ENCODE peak calls at places on chromosomes 11 and 22, in five cellular contexts. One of them, this sample, is unnamed.

GRCh38 chr11:117438371-117439000 is 110.8 kb downstream of the CEP164 start:
- DNase-seq in upper lobe of left lung: no peak
- DNase-seq in spleen: peak
- DNase-seq in HepG2: no peak
- DNase-seq in HCT116: no peak
- DNase-seq in this sample: no peak

GRCh38 chr22:49099496-49100124 is 728.1 kb downstream of the BRD1 start:
- DNase-seq in upper lobe of left lung: no peak
- DNase-seq in spleen: peak
- DNase-seq in HepG2: no peak
- DNase-seq in HCT116: peak
- DNase-seq in this sample: no peak

GRCh38 chr11:46686886-46687810 is 13.3 kb downstream of the ARHGAP1 start:
- DNase-seq in upper lobe of left lung: no peak
- DNase-seq in spleen: no peak
- DNase-seq in HepG2: no peak
- DNase-seq in HCT116: no peak
- DNase-seq in this sample: no peak

GRCh38 chr11:76773921-76774361 is 9.2 kb upstream of the TSKU start:
- DNase-seq in upper lobe of left lung: no peak
- DNase-seq in spleen: peak
- DNase-seq in HepG2: no peak
- DNase-seq in HCT116: no peak
- DNase-seq in this sample: peak

GRCh38 chr11:58775066-58775708 is 43.4 kb upstream of the GLYAT start:
- DNase-seq in upper lobe of left lung: no peak
- DNase-seq in spleen: no peak
- DNase-seq in HepG2: no peak
- DNase-seq in HCT116: no peak
- DNase-seq in this sample: no peak

GRCh38 chr11:78277314-78277994 is 88.7 kb downstream of the USP35 start:
- DNase-seq in upper lobe of left lung: no peak
- DNase-seq in spleen: no peak
- DNase-seq in HepG2: peak
- DNase-seq in HCT116: no peak
- DNase-seq in this sample: peak

GRCh38 chr11:103898065-103898464 is 138.4 kb upstream of the DDI1 start:
- DNase-seq in upper lobe of left lung: no peak
- DNase-seq in spleen: no peak
- DNase-seq in HepG2: no peak
- DNase-seq in HCT116: no peak
- DNase-seq in this sample: no peak

GRCh38 chr22:37515902-37516301 is 3.3 kb downstream of the CARD10 start:
- DNase-seq in upper lobe of left lung: no peak
- DNase-seq in spleen: no peak
- DNase-seq in HepG2: no peak
- DNase-seq in HCT116: no peak
- DNase-seq in this sample: peak

GRCh38 chr11:133966924-133967598 is 10.3 kb upstream of the IGSF9B start:
- DNase-seq in upper lobe of left lung: peak
- DNase-seq in spleen: peak
- DNase-seq in HepG2: no peak
- DNase-seq in HCT116: no peak
- DNase-seq in this sample: no peak

GRCh38 chr22:49827853-49828598 is at the start of gene BRD1:
- DNase-seq in upper lobe of left lung: peak
- DNase-seq in spleen: peak
- DNase-seq in HepG2: no peak
- DNase-seq in HCT116: no peak
- DNase-seq in this sample: peak

GRCh38 chr11:15565846-15566245 is 451.1 kb downstream of the INSC start:
- DNase-seq in upper lobe of left lung: no peak
- DNase-seq in spleen: no peak
- DNase-seq in HepG2: no peak
- DNase-seq in HCT116: no peak
- DNase-seq in this sample: no peak

GRCh38 chr11:111301004-111301839 is 2.9 kb downstream of the POU2AF3 start:
- DNase-seq in upper lobe of left lung: no peak
- DNase-seq in spleen: no peak
- DNase-seq in HepG2: no peak
- DNase-seq in HCT116: no peak
- DNase-seq in this sample: peak

GRCh38 chr11:68581439-68581838 is 102.9 kb upstream of the GAL start:
- DNase-seq in upper lobe of left lung: no peak
- DNase-seq in spleen: no peak
- DNase-seq in HepG2: no peak
- DNase-seq in HCT116: no peak
- DNase-seq in this sample: no peak

GRCh38 chr11:3957437-3957836 is 102.0 kb downstream of the STIM1 start:
- DNase-seq in upper lobe of left lung: no peak
- DNase-seq in spleen: no peak
- DNase-seq in HepG2: no peak
- DNase-seq in HCT116: no peak
- DNase-seq in this sample: no peak

GRCh38 chr22:48699531-48699930 is 1128.1 kb downstream of the BRD1 start:
- DNase-seq in upper lobe of left lung: no peak
- DNase-seq in spleen: no peak
- DNase-seq in HepG2: no peak
- DNase-seq in HCT116: no peak
- DNase-seq in this sample: no peak

GRCh38 chr11:2383823-2384722 is 7.0 kb downstream of the CD81 start:
- DNase-seq in upper lobe of left lung: peak
- DNase-seq in spleen: peak
- DNase-seq in HepG2: no peak
- DNase-seq in HCT116: no peak
- DNase-seq in this sample: peak

GRCh38 chr11:65489706-65490310 is 9.0 kb upstream of the MALAT1 start:
- DNase-seq in upper lobe of left lung: no peak
- DNase-seq in spleen: no peak
- DNase-seq in HepG2: peak
- DNase-seq in HCT116: no peak
- DNase-seq in this sample: no peak

GRCh38 chr11:19714093-19714386 is 1.4 kb downstream of the NAV2 start:
- DNase-seq in upper lobe of left lung: peak
- DNase-seq in spleen: no peak
- DNase-seq in HepG2: no peak
- DNase-seq in HCT116: no peak
- DNase-seq in this sample: no peak

GRCh38 chr11:60872952-60873524 is 5.7 kb downstream of the ZP1 start:
- DNase-seq in upper lobe of left lung: no peak
- DNase-seq in spleen: peak
- DNase-seq in HepG2: peak
- DNase-seq in HCT116: no peak
- DNase-seq in this sample: no peak

GRCh38 chr11:10539339-10539738 is 1.6 kb downstream of the RNF141 start:
- DNase-seq in upper lobe of left lung: no peak
- DNase-seq in spleen: no peak
- DNase-seq in HepG2: peak
- DNase-seq in HCT116: no peak
- DNase-seq in this sample: no peak

GRCh38 chr22:42544686-42545085 is 9.1 kb upstream of the SERHL2 start:
- DNase-seq in upper lobe of left lung: no peak
- DNase-seq in spleen: no peak
- DNase-seq in HepG2: peak
- DNase-seq in HCT116: no peak
- DNase-seq in this sample: no peak

GRCh38 chr11:95917188-95918036 is 6.5 kb downstream of the MTMR2 start:
- DNase-seq in upper lobe of left lung: no peak
- DNase-seq in spleen: no peak
- DNase-seq in HepG2: no peak
- DNase-seq in HCT116: no peak
- DNase-seq in this sample: no peak

GRCh38 chr11:130449996-130450419 is 1.6 kb downstream of the ADAMTS15 start:
- DNase-seq in upper lobe of left lung: peak
- DNase-seq in spleen: no peak
- DNase-seq in HepG2: no peak
- DNase-seq in HCT116: no peak
- DNase-seq in this sample: no peak

GRCh38 chr11:45285931-45286632 is at the start of gene SYT13:
- DNase-seq in upper lobe of left lung: peak
- DNase-seq in spleen: no peak
- DNase-seq in HepG2: no peak
- DNase-seq in HCT116: no peak
- DNase-seq in this sample: no peak

GRCh38 chr22:42990131-42990838 is 24.7 kb downstream of the PACSIN2 start:
- DNase-seq in upper lobe of left lung: no peak
- DNase-seq in spleen: no peak
- DNase-seq in HepG2: peak
- DNase-seq in HCT116: no peak
- DNase-seq in this sample: no peak

GRCh38 chr11:93740031-93740801 is 1.1 kb downstream of the TAF1D start:
- DNase-seq in upper lobe of left lung: no peak
- DNase-seq in spleen: peak
- DNase-seq in HepG2: peak
- DNase-seq in HCT116: no peak
- DNase-seq in this sample: no peak

GRCh38 chr11:27058456-27058855 is 17.8 kb downstream of the BBOX1 start:
- DNase-seq in upper lobe of left lung: no peak
- DNase-seq in spleen: no peak
- DNase-seq in HepG2: no peak
- DNase-seq in HCT116: no peak
- DNase-seq in this sample: no peak

GRCh38 chr11:111735262-111736116 is 30.7 kb downstream of the PPP2R1B start:
- DNase-seq in upper lobe of left lung: peak
- DNase-seq in spleen: peak
- DNase-seq in HepG2: no peak
- DNase-seq in HCT116: no peak
- DNase-seq in this sample: peak

GRCh38 chr22:43796567-43796966 is 15.5 kb downstream of the EFCAB6 start:
- DNase-seq in upper lobe of left lung: no peak
- DNase-seq in spleen: no peak
- DNase-seq in HepG2: no peak
- DNase-seq in HCT116: peak
- DNase-seq in this sample: no peak

GRCh38 chr11:2558861-2559526 is 114.2 kb downstream of the KCNQ1 start:
- DNase-seq in upper lobe of left lung: no peak
- DNase-seq in spleen: peak
- DNase-seq in HepG2: no peak
- DNase-seq in HCT116: no peak
- DNase-seq in this sample: peak

GRCh38 chr11:47607380-47607779 is 13.2 kb upstream of the C1QTNF4 start:
- DNase-seq in upper lobe of left lung: no peak
- DNase-seq in spleen: no peak
- DNase-seq in HepG2: no peak
- DNase-seq in HCT116: no peak
- DNase-seq in this sample: no peak

GRCh38 chr11:6742260-6742659 is 29.5 kb downstream of the OR2AG2 start:
- DNase-seq in upper lobe of left lung: no peak
- DNase-seq in spleen: no peak
- DNase-seq in HepG2: no peak
- DNase-seq in HCT116: no peak
- DNase-seq in this sample: no peak

GRCh38 chr22:42678894-42679293 is 29.7 kb upstream of the CYB5R3 start:
- DNase-seq in upper lobe of left lung: no peak
- DNase-seq in spleen: no peak
- DNase-seq in HepG2: no peak
- DNase-seq in HCT116: no peak
- DNase-seq in this sample: no peak

GRCh38 chr11:1299621-1300020 is 9.8 kb downstream of the TOLLIP start:
- DNase-seq in upper lobe of left lung: peak
- DNase-seq in spleen: peak
- DNase-seq in HepG2: no peak
- DNase-seq in HCT116: no peak
- DNase-seq in this sample: peak

GRCh38 chr22:36465232-36466021 is 16.0 kb downstream of the TXN2 start:
- DNase-seq in upper lobe of left lung: peak
- DNase-seq in spleen: peak
- DNase-seq in HepG2: peak
- DNase-seq in HCT116: peak
- DNase-seq in this sample: peak

GRCh38 chr22:49710746-49711145 is 116.9 kb downstream of the BRD1 start:
- DNase-seq in upper lobe of left lung: no peak
- DNase-seq in spleen: peak
- DNase-seq in HepG2: no peak
- DNase-seq in HCT116: no peak
- DNase-seq in this sample: no peak

GRCh38 chr11:18100926-18101656 is 4.8 kb downstream of the SAAL1 start:
- DNase-seq in upper lobe of left lung: no peak
- DNase-seq in spleen: no peak
- DNase-seq in HepG2: no peak
- DNase-seq in HCT116: no peak
- DNase-seq in this sample: no peak
- TF ChIP-seq POLR2A in upper lobe of left lung: no peak
- TF ChIP-seq POLR2A in spleen: no peak
- TF ChIP-seq POLR2A in HepG2: no peak
- TF ChIP-seq POLR2A in HCT116: no peak
- TF ChIP-seq POLR2A in this sample: no peak

GRCh38 chr22:20305894-20306645 is 13.8 kb downstream of the DGCR6L start:
- DNase-seq in upper lobe of left lung: peak
- DNase-seq in spleen: peak
- DNase-seq in HepG2: no peak
- DNase-seq in HCT116: no peak
- DNase-seq in this sample: peak
- H3K27ac ChIP-seq in upper lobe of left lung: no peak
- H3K27ac ChIP-seq in spleen: no peak
- H3K27ac ChIP-seq in HepG2: no peak
- H3K27ac ChIP-seq in HCT116: no peak
- H3K27ac ChIP-seq in this sample: no peak

GRCh38 chr22:46754110-46754799 is 8.2 kb upstream of the TBC1D22A start:
- DNase-seq in upper lobe of left lung: peak
- DNase-seq in spleen: peak
- DNase-seq in HepG2: peak
- DNase-seq in HCT116: peak
- DNase-seq in this sample: peak
- TF ChIP-seq POLR2A in upper lobe of left lung: no peak
- TF ChIP-seq POLR2A in spleen: no peak
- TF ChIP-seq POLR2A in HepG2: peak
- TF ChIP-seq POLR2A in HCT116: no peak
- TF ChIP-seq POLR2A in this sample: peak

GRCh38 chr11:119091966-119092879 is 7.5 kb downstream of the HMBS start:
- DNase-seq in upper lobe of left lung: no peak
- DNase-seq in spleen: no peak
- DNase-seq in HepG2: no peak
- DNase-seq in HCT116: no peak
- DNase-seq in this sample: no peak
- H3K27ac ChIP-seq in upper lobe of left lung: no peak
- H3K27ac ChIP-seq in spleen: no peak
- H3K27ac ChIP-seq in HepG2: peak
- H3K27ac ChIP-seq in HCT116: peak
- H3K27ac ChIP-seq in this sample: no peak

DNA sequence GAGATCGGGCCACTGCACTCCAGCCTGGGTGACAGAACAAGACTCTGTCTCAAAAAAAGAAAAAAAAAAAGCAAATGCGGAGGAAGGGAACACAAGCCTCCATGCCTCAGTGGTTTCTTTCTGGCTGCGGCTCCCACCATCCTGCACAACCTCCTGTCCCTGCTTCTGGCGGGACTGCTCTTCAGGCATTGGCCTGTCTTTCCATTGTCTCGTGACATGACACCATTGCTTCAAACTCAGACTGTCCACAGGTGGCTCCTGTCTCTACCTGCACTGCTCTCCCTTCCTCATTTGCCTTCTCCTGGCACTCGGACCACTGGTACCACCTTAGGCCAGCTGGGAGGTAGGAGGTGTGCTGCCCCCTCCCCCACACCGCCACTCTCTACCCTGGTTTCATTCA is 10.6 kb upstream of the PPM1F start:
- DNase-seq in upper lobe of left lung: no peak
- DNase-seq in spleen: no peak
- DNase-seq in HepG2: no peak
- DNase-seq in HCT116: no peak
- DNase-seq in this sample: no peak
- TF ChIP-seq POLR2A in upper lobe of left lung: no peak
- TF ChIP-seq POLR2A in spleen: no peak
- TF ChIP-seq POLR2A in HepG2: no peak
- TF ChIP-seq POLR2A in HCT116: no peak
- TF ChIP-seq POLR2A in this sample: no peak